ENCODE peak calls at places on chromosomes 7 and 10, in five cellular contexts. Z, M, Y, A and S are unnamed samples.

GRCh38 chr7:111855161-111855841 is 293.0 kb upstream of the IMMP2L start:
- DNase-seq in Z (no peak), M (peak; percentile 62), Y (peak; percentile 43), A (no peak), S (peak; percentile 81)

GRCh38 chr10:101182936-101183335 is 46.3 kb downstream of the LBX1 start:
- DNase-seq in Z (no peak), M (no peak), Y (no peak), A (no peak), S (no peak)

GRCh38 chr7:56033671-56034432 is 17.4 kb downstream of the PSPH start:
- DNase-seq in Z (peak; percentile 76), M (peak; percentile 70), Y (peak; percentile 67), A (peak; percentile 71), S (peak; percentile 77)

GRCh38 chr7:72335561-72336381 is 76.4 kb downstream of the CALN1 start:
- DNase-seq in Z (no peak), M (no peak), Y (no peak), A (no peak), S (no peak)

GRCh38 chr10:61970182-61971015 is 68.9 kb downstream of the ARID5B start:
- DNase-seq in Z (no peak), M (no peak), Y (no peak), A (no peak), S (no peak)

GRCh38 chr7:46566375-46566774 is 645.3 kb upstream of the IGFBP3 start:
- DNase-seq in Z (no peak), M (no peak), Y (no peak), A (no peak), S (no peak)

GRCh38 chr7:2288503-2288902 is 25.7 kb downstream of the SNX8 start:
- DNase-seq in Z (no peak), M (no peak), Y (no peak), A (no peak), S (no peak)

GRCh38 chr7:84247591-84247990 is 53.0 kb upstream of the SEMA3A start:
- DNase-seq in Z (no peak), M (peak; percentile 92), Y (no peak), A (no peak), S (peak; percentile 16)

GRCh38 chr7:16428672-16429071 is 7.3 kb upstream of the CRPPA start:
- DNase-seq in Z (no peak), M (peak; percentile 82), Y (peak; percentile 46), A (no peak), S (no peak)

GRCh38 chr10:77334501-77334900 is 303.1 kb downstream of the KCNMA1 start:
- DNase-seq in Z (no peak), M (peak; percentile 80), Y (no peak), A (no peak), S (no peak)

GRCh38 chr10:13644866-13645265 is 58.1 kb downstream of the PRPF18 start:
- DNase-seq in Z (no peak), M (no peak), Y (no peak), A (no peak), S (no peak)

GRCh38 chr7:129986600-129986999 is 33.8 kb upstream of the UBE2H start:
- DNase-seq in Z (no peak), M (no peak), Y (no peak), A (no peak), S (no peak)

GRCh38 chr7:18165176-18165575 is 137.5 kb upstream of the PRPS1L1 start:
- DNase-seq in Z (no peak), M (peak; percentile 21), Y (no peak), A (no peak), S (no peak)

GRCh38 chr7:127905491-127906330 is 125.5 kb downstream of the LRRC4 start:
- DNase-seq in Z (no peak), M (peak; percentile 16), Y (peak; percentile 4), A (no peak), S (no peak)

GRCh38 chr10:57628592-57629284 is 639.0 kb downstream of the IPMK start:
- DNase-seq in Z (no peak), M (no peak), Y (no peak), A (no peak), S (no peak)

GRCh38 chr7:13880789-13881188 is 108.7 kb downstream of the ETV1 start:
- DNase-seq in Z (no peak), M (peak; percentile 85), Y (no peak), A (no peak), S (no peak)

GRCh38 chr7:35695628-35695888 is 623 bp upstream of the HERPUD2 start:
- DNase-seq in Z (no peak), M (peak; percentile 13), Y (no peak), A (no peak), S (peak; percentile 53)

GRCh38 chr7:157652954-157653826 is 316.4 kb downstream of the DNAJB6 start:
- DNase-seq in Z (no peak), M (no peak), Y (no peak), A (no peak), S (no peak)

GRCh38 chr7:149821191-149822148 is 16.7 kb upstream of the ZNF862 start:
- DNase-seq in Z (no peak), M (no peak), Y (no peak), A (no peak), S (no peak)

GRCh38 chr10:133257489-133258065 is 19.1 kb downstream of the ADAM8 start:
- DNase-seq in Z (no peak), M (peak; percentile 70), Y (peak; percentile 55), A (no peak), S (no peak)

GRCh38 chr7:122887198-122887597 is 938 bp upstream of the CADPS2 start:
- DNase-seq in Z (no peak), M (peak; percentile 64), Y (peak; percentile 70), A (no peak), S (peak; percentile 92)